ENCODE peak calls at places on chromosome 16, in four cellular contexts. B is stomach, C is ovary, O is GM20000. Z is an unnamed sample.

GRCh38 chr16:50183316-50183715 is 30.2 kb downstream of the TENT4B start:
- DNase-seq in C (no peak), O (no peak), B (no peak), Z (no peak)

GRCh38 chr16:15949210-15950166 is at the start of gene ABCC1:
- DNase-seq in B (peak; percentile 57), O (peak; percentile 95), C (peak; percentile 40), Z (peak; percentile 90)

GRCh38 chr16:8848939-8849391 is 19.8 kb downstream of the CARHSP1 start:
- DNase-seq in C (no peak), O (no peak), B (no peak), Z (peak; percentile 27)

GRCh38 chr16:56609463-56609921 is 1.1 kb downstream of the MT2A start:
- DNase-seq in O (peak; percentile 84), B (peak; percentile 81), C (peak; percentile 71), Z (peak; percentile 78)

GRCh38 chr16:1926223-1926718 is 8.1 kb upstream of the HS3ST6 start:
- DNase-seq in O (no peak), C (no peak), B (no peak), Z (no peak)

GRCh38 chr16:1823821-1824220 is 2.8 kb downstream of the HAGH start:
- DNase-seq in B (peak; percentile 55), C (no peak), O (peak; percentile 47), Z (peak; percentile 54)

GRCh38 chr16:15610369-15610871 is 32.5 kb downstream of the MARF1 start:
- DNase-seq in O (no peak), B (no peak), C (no peak), Z (no peak)

GRCh38 chr16:8110572-8111514 is 479.5 kb downstream of the TMEM114 start:
- DNase-seq in C (no peak), B (no peak), O (no peak), Z (no peak)

GRCh38 chr16:67336646-67337045 is 10.0 kb downstream of the LRRC36 start:
- DNase-seq in O (no peak), B (no peak), C (no peak), Z (no peak)

GRCh38 chr16:77834600-77834963 is 46.2 kb downstream of the VAT1L start:
- DNase-seq in O (no peak), B (no peak), C (no peak), Z (no peak)

GRCh38 chr16:56189990-56190902 is 1.0 kb upstream of the GNAO1 start:
- DNase-seq in O (peak; percentile 22), C (no peak), B (no peak), Z (peak; percentile 24)

GRCh38 chr16:85780281-85780680 is 19.1 kb downstream of the EMC8 start:
- DNase-seq in C (no peak), B (no peak), O (no peak), Z (no peak)

GRCh38 chr16:81251871-81252270 is 13.4 kb downstream of the BCO1 start:
- DNase-seq in O (no peak), B (no peak), C (peak; percentile 35), Z (no peak)

GRCh38 chr16:47230296-47230695 is 86.6 kb upstream of the NETO2 start:
- DNase-seq in O (no peak), C (no peak), B (no peak), Z (no peak)

DNA sequence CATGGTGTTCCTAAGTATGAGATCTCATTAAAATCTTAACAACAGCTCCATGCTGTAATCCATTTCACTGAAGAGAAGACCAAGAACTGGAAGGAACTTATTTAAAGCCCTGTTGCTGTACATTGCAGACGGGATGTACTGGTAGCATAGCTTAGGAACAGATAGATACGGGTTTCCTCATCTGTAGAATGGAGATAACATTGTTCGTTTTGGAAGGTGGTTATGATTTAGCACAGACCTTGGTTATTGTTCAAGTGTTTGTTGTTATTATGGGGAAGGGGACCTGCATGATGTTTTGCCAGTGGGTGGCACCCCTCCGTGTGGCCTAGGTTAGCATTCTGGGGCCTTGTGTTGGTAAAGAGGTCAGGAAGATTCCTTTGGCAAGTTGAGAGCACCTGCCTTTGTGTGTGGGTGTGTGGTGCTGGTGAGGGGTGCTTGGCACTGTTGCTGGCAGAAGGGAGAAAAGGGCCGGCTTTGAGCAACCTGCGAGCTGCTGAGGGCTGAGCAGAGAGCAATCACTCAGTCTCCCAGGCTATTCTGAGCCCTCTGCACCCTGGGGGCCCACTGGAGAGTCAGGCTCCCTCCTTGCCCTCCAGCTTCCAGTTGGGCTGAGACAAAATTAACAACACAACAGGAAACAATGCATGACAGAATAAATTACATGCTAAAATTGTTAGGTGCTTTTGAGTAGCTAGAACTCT is 2.3 kb downstream of the TAOK2 start:
- DNase-seq in C (no peak), B (no peak), O (peak; percentile 19), Z (no peak)
- TF ChIP-seq CTCF in C (no peak), B (no peak), O (no peak), Z (no peak)

GRCh38 chr16:19443659-19444058 is 26.0 kb downstream of the TMC5 start:
- DNase-seq in O (no peak), C (no peak), B (no peak), Z (no peak)

GRCh38 chr16:19446886-19447285 is 29.2 kb downstream of the TMC5 start:
- DNase-seq in C (no peak), O (no peak), B (no peak), Z (no peak)

GRCh38 chr16:19450186-19450585 is 32.5 kb downstream of the TMC5 start:
- DNase-seq in C (no peak), O (no peak), B (no peak), Z (no peak)

GRCh38 chr16:19446300-19446846 is 28.7 kb downstream of the TMC5 start:
- DNase-seq in B (no peak), O (no peak), C (no peak), Z (no peak)
- TF ChIP-seq CTCF in B (no peak), O (no peak), C (no peak), Z (no peak)

GRCh38 chr16:88558457-88559442 is 11.5 kb upstream of the ZC3H18 start:
- DNase-seq in B (peak; percentile 89), O (peak; percentile 60), C (peak; percentile 82), Z (no peak)
- TF ChIP-seq CTCF in B (peak; percentile 48), O (peak; percentile 34), C (peak; percentile 37), Z (no peak)

DNA sequence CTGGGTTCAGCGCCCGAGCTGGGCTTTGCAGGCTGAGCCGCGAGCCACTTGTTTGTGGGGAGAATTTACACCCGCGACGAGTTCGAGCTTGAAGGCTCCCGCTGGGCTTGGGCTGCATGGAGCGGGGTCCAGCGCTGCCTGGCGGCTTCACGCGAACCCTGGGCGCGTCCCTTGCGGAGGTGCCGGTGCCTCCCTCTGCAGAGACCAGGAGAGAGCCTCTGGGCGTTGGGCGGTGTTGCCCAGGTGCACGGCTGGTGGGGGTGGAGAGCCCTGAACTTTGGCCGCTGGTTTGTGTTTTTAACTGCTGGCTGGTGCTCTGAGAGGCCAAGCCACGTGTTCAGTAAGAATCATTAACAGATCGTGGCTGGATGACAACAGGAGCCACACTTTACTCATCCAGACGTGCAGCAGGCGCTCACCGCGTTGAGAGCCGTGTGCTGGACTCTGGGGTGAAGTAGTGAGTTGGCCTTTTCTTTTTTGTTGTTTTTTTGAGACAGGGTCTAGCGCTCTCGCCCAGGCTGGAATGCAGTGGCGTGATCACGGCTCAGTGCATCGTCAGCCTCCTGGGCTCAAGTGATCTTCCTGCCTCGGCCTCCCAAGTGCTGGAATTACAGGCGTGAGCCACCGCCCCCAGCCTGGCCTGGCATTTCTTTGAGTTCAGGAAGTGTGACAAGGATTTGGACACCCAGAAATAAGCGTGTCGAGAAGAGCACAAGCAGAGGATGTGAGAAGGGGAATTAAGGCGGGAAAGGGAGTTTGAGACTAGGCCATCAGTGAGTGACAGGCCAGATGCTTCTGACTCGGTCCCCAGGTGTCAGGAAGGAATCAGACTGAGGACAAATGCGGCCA is 827 bp downstream of the CDK10 start:
- DNase-seq in C (no peak), B (peak; percentile 79), O (peak; percentile 82), Z (peak; percentile 57)
- TF ChIP-seq CTCF in C (no peak), B (no peak), O (no peak), Z (no peak)

DNA sequence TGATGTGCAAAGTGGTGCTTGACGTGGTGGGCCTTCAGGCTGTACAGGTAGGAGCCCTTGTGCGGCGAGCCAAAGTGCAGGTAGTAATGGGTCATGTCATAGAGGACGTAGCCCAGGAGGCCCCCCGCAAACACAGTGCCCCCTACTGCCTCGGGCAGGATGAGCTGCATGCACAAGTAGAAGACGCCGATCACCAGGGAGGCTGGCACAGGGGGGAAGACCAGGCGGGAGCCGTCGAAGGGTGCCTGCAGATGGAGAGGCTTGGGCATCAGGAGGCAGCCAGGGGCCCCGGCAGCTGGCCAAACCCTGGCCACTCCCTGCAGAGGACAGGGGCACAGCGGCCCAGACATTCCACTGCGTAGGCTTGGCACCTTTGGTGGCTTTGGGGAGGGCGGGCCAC is 15.7 kb upstream of the MLKL start:
- DNase-seq in B (no peak), O (no peak), C (no peak), Z (no peak)
- TF ChIP-seq CTCF in B (no peak), O (no peak), C (no peak), Z (no peak)

GRCh38 chr16:57677622-57678369 is 9.7 kb downstream of the ADGRG3 start:
- DNase-seq in B (peak; percentile 73), O (no peak), C (no peak), Z (no peak)
- TF ChIP-seq CTCF in B (no peak), O (no peak), C (no peak), Z (no peak)

GRCh38 chr16:3183445-3184139 is 4.4 kb upstream of the OR1F1 start:
- DNase-seq in C (no peak), B (no peak), O (peak; percentile 27), Z (no peak)
- TF ChIP-seq CTCF in C (no peak), B (no peak), O (no peak), Z (no peak)

GRCh38 chr16:88747588-88748301 is 37.3 kb downstream of the PIEZO1 start:
- DNase-seq in O (peak; percentile 77), B (peak; percentile 36), C (no peak), Z (peak; percentile 71)
- TF ChIP-seq CTCF in O (peak; percentile 36), B (peak; percentile 7), C (no peak), Z (peak; percentile 46)

DNA sequence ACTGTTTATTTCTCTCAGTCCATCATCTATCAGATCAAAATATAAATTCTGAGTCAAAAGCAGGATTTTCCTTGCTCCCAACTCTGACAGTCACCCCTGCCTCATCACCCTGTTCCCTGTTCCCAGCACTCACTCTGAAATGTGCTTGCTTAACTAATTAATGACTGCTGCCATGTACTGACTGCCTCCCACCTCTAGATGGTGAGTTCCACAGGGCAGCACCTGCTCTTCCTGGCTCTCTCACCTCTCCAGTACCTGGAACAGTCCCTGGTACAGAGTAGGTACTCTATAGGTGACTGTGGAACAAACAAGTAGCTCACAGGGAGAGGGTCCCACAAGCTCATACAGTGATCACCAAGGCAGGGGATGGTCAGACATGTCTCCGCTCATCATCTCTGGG is 114.3 kb upstream of the C16orf82 start:
- DNase-seq in C (no peak), O (no peak), B (no peak), Z (no peak)
- TF ChIP-seq CTCF in C (no peak), O (no peak), B (no peak), Z (no peak)

Z was measured in GM13976.